ENCODE peak calls at places on chromosomes 1 and 21, in ten cellular contexts. G, A, Q, O, F, J, X, N, M and E are unnamed samples.

GRCh38 chr1:6065093-6065878 is 19.6 kb downstream of the KCNAB2 start:
- DNase-seq in G (peak), A (no peak), Q (no peak), O (peak), F (no peak), J (no peak), X (no peak), N (no peak), M (no peak), E (no peak)

GRCh38 chr1:190179817-190180216 is 297.8 kb downstream of the BRINP3 start:
- DNase-seq in G (no peak), A (peak), Q (no peak), O (no peak), F (no peak), J (peak), X (no peak), N (no peak), M (no peak), E (no peak)

GRCh38 chr1:11281518-11282331 is 8.7 kb downstream of the UBIAD1 start:
- DNase-seq in G (no peak), A (no peak), Q (peak), O (peak), F (no peak), J (no peak), X (no peak), N (no peak), M (no peak), E (no peak)

GRCh38 chr1:19435851-19436465 is 49.4 kb downstream of the CAPZB start:
- DNase-seq in G (no peak), A (no peak), Q (peak), O (no peak), F (no peak), J (peak), X (no peak), N (no peak), M (no peak), E (no peak)

GRCh38 chr1:218938259-218938658 is 235.4 kb upstream of the LYPLAL1 start:
- DNase-seq in G (no peak), A (no peak), Q (no peak), O (no peak), F (no peak), J (no peak), X (no peak), N (no peak), M (no peak), E (no peak)

GRCh38 chr1:246107516-246108277 is 399.4 kb downstream of the SMYD3 start:
- DNase-seq in G (no peak), A (no peak), Q (no peak), O (no peak), F (no peak), J (no peak), X (no peak), N (no peak), M (no peak), E (no peak)

GRCh38 chr21:36976882-36977651 is 10.6 kb upstream of the HLCS start:
- DNase-seq in G (no peak), A (peak), Q (peak), O (no peak), F (peak), J (peak), X (no peak), N (no peak), M (no peak), E (no peak)

GRCh38 chr1:18004257-18004656 is 103.3 kb upstream of the IGSF21 start:
- DNase-seq in G (no peak), A (no peak), Q (no peak), O (no peak), F (no peak), J (no peak), X (no peak), N (no peak), M (no peak), E (no peak)

GRCh38 chr1:111620412-111620971 is 903 bp downstream of the RAP1A start:
- DNase-seq in G (no peak), A (no peak), Q (no peak), O (no peak), F (peak), J (no peak), X (no peak), N (no peak), M (no peak), E (no peak)

GRCh38 chr1:100868364-100868995 is 26.2 kb downstream of the EXTL2 start:
- DNase-seq in G (no peak), A (peak), Q (no peak), O (no peak), F (peak), J (peak), X (no peak), N (no peak), M (no peak), E (no peak)
- TF ChIP-seq CTCF in G (peak), A (peak), Q (peak), O (peak), F (peak), J (peak), X (peak), N (peak), M (peak), E (peak)

DNA sequence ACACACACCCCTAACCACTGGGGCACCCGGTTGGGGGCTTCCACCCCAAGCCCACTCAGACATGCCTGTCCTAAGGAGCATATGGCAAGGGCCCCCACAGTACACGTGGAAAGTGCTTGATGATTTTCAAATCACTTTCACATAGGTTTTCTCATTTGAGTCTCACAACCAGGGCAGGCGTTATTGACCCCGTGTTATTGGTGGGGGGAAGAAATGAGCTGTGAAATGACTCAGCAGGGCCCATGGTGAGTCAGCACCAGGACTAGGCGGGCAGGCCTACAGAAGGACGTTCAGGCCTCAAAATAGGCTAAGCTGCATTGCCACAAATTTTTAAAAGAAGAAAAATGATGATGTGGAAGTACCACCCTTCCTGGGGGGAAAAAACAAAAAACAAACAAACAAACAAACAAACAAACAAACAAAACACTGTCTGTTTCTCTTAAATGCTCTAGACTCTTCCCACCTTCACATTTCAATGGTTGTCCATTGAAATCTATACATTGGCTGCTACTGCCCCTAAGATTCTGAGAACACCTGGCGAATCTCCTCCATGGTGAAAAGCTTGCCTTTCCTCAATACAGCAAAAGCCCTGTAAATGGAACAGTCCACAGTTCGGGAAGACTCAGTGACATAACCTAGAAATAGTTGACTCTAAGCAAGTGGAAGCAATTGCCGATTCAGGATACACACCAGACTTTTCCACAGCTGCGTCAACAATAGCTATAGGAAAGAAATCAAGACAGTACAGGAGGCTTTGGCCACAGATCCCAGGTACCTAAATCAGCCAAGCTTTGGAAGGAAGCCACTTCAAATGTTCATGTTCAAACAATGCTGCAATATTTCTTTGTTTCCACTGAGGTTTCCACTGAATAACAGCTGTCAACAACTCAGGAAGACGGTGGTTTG is 234.7 kb downstream of the TOMM20 start:
- DNase-seq in G (no peak), A (no peak), Q (no peak), O (no peak), F (no peak), J (peak), X (no peak), N (no peak), M (no peak), E (no peak)
- H3K27ac ChIP-seq in G (peak), A (no peak), Q (no peak), O (peak), F (no peak), J (no peak), X (no peak), N (no peak), M (no peak), E (peak)

DNA sequence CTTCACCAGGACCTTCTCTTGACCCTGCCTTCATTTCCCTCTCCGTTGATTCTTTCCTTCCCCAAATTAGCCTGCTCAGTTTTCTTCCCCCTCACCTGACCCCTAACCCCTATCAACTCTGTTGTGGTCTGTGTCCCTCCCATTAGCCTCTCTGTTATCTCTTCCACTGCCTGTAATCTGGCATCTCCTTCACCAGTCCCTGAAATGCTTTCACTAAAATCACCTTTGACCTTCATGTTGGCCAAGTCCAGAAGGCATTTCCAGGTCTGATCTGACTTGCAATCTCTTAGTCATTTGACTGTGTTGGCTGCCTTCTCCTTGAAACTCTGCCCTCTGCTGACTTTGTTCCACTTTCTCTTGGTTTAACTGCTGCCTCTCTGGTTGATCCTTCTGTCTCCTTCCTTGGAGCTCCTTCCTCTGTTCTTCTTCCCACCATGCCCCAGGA is 28.2 kb downstream of the ATP8B2 start:
- DNase-seq in G (no peak), A (peak), Q (no peak), O (no peak), F (peak), J (peak), X (no peak), N (no peak), M (no peak), E (no peak)
- TF ChIP-seq CTCF in G (no peak), A (peak), Q (no peak), O (no peak), F (peak), J (peak), X (no peak), N (peak), M (no peak), E (peak)

GRCh38 chr1:109617291-109617801 is 2.1 kb downstream of the GNAT2 start:
- DNase-seq in G (no peak), A (peak), Q (no peak), O (no peak), F (peak), J (peak), X (peak), N (no peak), M (no peak), E (no peak)

GRCh38 chr1:109618614-109619404 is 607 bp downstream of the GNAT2 start:
- DNase-seq in G (no peak), A (no peak), Q (no peak), O (no peak), F (no peak), J (peak), X (no peak), N (no peak), M (no peak), E (no peak)

GRCh38 chr1:109619405-109619654 is at the start of gene GNAT2:
- DNase-seq in G (no peak), A (no peak), Q (no peak), O (no peak), F (no peak), J (no peak), X (no peak), N (no peak), M (no peak), E (no peak)

GRCh38 chr1:109613396-109614147 is 5.8 kb downstream of the GNAT2 start:
- DNase-seq in G (no peak), A (no peak), Q (no peak), O (no peak), F (no peak), J (no peak), X (no peak), N (no peak), M (no peak), E (no peak)

GRCh38 chr1:109615879-109616278 is 3.5 kb downstream of the GNAT2 start:
- DNase-seq in G (no peak), A (no peak), Q (no peak), O (no peak), F (peak), J (no peak), X (no peak), N (no peak), M (no peak), E (no peak)
- H3K27ac ChIP-seq in G (peak), A (no peak), Q (no peak), O (peak), F (peak), J (no peak), X (no peak), N (no peak), M (no peak), E (no peak)

GRCh38 chr1:55844322-55844721 is 629.2 kb upstream of the USP24 start:
- DNase-seq in G (no peak), A (no peak), Q (no peak), O (no peak), F (no peak), J (no peak), X (no peak), N (no peak), M (no peak), E (no peak)

GRCh38 chr1:55848906-55849305 is 633.7 kb upstream of the USP24 start:
- DNase-seq in G (no peak), A (no peak), Q (no peak), O (no peak), F (no peak), J (no peak), X (no peak), N (no peak), M (no peak), E (no peak)
- TF ChIP-seq CTCF in G (no peak), A (peak), Q (no peak), O (no peak), F (no peak), J (no peak), X (no peak), N (no peak), M (no peak), E (no peak)

DNA sequence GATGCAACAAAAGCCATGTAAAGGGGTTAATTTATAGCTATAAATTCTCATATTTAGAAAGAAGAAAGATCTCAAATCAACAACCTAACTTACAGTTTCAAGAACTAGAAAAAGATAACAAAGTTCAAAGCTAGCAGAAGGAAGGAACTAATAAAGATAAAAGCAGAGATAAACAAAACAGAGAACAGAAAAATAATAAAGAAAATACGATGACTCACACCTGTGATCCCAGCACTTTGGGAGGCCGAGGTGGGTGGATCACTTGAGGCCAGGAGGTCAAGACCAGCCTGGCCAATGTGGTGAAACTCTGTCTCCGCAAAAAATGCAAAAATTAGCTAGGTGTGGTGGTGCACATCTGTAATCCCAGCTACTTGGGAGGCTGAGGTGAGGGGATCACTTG is 12.4 kb upstream of the TMEM183A start:
- DNase-seq in G (no peak), A (no peak), Q (no peak), O (no peak), F (no peak), J (no peak), X (no peak), N (no peak), M (no peak), E (no peak)
- H3K27ac ChIP-seq in G (no peak), A (no peak), Q (no peak), O (no peak), F (no peak), J (no peak), X (no peak), N (no peak), M (no peak), E (no peak)

GRCh38 chr21:45510466-45510955 is 31.7 kb downstream of the SLC19A1 start:
- DNase-seq in G (peak), A (no peak), Q (no peak), O (peak), F (no peak), J (no peak), X (no peak), N (no peak), M (no peak), E (peak)

GRCh38 chr21:45507888-45508508 is 34.2 kb downstream of the SLC19A1 start:
- DNase-seq in G (no peak), A (no peak), Q (peak), O (no peak), F (no peak), J (no peak), X (peak), N (no peak), M (no peak), E (peak)

GRCh38 chr21:45511007-45511406 is 31.2 kb downstream of the SLC19A1 start:
- DNase-seq in G (peak), A (no peak), Q (peak), O (peak), F (no peak), J (no peak), X (peak), N (no peak), M (no peak), E (peak)

GRCh38 chr21:45508607-45509565 is 33.4 kb downstream of the SLC19A1 start:
- DNase-seq in G (peak), A (no peak), Q (peak), O (peak), F (no peak), J (peak), X (peak), N (no peak), M (no peak), E (peak)

GRCh38 chr21:45509566-45510465 is 32.4 kb downstream of the SLC19A1 start:
- DNase-seq in G (peak), A (no peak), Q (peak), O (peak), F (no peak), J (no peak), X (peak), N (no peak), M (no peak), E (peak)
- TF ChIP-seq CTCF in G (no peak), A (no peak), Q (peak), O (no peak), F (no peak), J (peak), X (no peak), N (peak), M (no peak), E (no peak)